ENCODE peak calls at places on chromosome 15, in seven cellular contexts. Z is BE2C, M is breast epithelium, Q is GM10248, V is AG20443, E is HCEC 1CT, L is GM12865. T is an unnamed sample.
A peak's percentile ranks its signal among the peaks of the same experiment; 100 is the strongest.

GRCh38 chr15:94135748-94136147 is 95.6 kb upstream of the MCTP2 start:
- DNase-seq in M (no peak), Q (no peak), V (no peak), L (peak; percentile 3), Z (no peak), E (no peak), T (peak; percentile 45)

GRCh38 chr15:40985541-40986330 is 32.5 kb downstream of the CHAC1 start:
- DNase-seq in Q (no peak), L (no peak), E (peak; percentile 74), M (no peak), V (peak; percentile 33), Z (no peak), T (no peak)

GRCh38 chr15:27254016-27254415 is 283.0 kb downstream of the GABRG3 start:
- DNase-seq in E (no peak), V (no peak), Z (peak; percentile 62), Q (no peak), M (no peak), L (no peak), T (no peak)

GRCh38 chr15:93762051-93762450 is 469.3 kb upstream of the MCTP2 start:
- DNase-seq in V (no peak), E (no peak), Z (no peak), L (no peak), Q (no peak), M (no peak), T (no peak)

GRCh38 chr15:93067649-93068085 is 21.3 kb downstream of the RGMA start:
- DNase-seq in Z (no peak), V (no peak), L (no peak), Q (no peak), M (no peak), E (no peak), T (no peak)

GRCh38 chr15:76332796-76333195 is 3.8 kb upstream of the ISL2 start:
- DNase-seq in Q (no peak), Z (no peak), V (no peak), E (no peak), L (no peak), M (no peak), T (no peak)

GRCh38 chr15:27490867-27491595 is 520.0 kb downstream of the GABRG3 start:
- DNase-seq in L (no peak), Z (no peak), E (no peak), M (no peak), Q (no peak), V (no peak), T (no peak)

GRCh38 chr15:51907136-51907862 is 64.3 kb downstream of the LEO1 start:
- DNase-seq in M (no peak), Q (no peak), L (no peak), V (peak; percentile 17), Z (no peak), E (peak; percentile 45), T (no peak)

GRCh38 chr15:67685008-67685599 is 140.2 kb upstream of the SKOR1 start:
- DNase-seq in E (peak; percentile 33), V (no peak), Q (no peak), M (no peak), Z (peak; percentile 8), L (peak; percentile 25), T (peak; percentile 56)

GRCh38 chr15:37125143-37125542 is 24.8 kb upstream of the MEIS2 start:
- DNase-seq in L (no peak), M (no peak), E (peak; percentile 61), Q (no peak), V (no peak), Z (peak; percentile 31), T (no peak)

GRCh38 chr15:39195988-39196486 is 384.8 kb upstream of the THBS1 start:
- DNase-seq in V (peak; percentile 84), E (peak; percentile 89), L (peak; percentile 37), M (no peak), Z (no peak), Q (peak; percentile 19), T (no peak)

GRCh38 chr15:25773248-25773647 is 89.9 kb downstream of the ATP10A start:
- DNase-seq in Z (no peak), L (no peak), V (no peak), Q (no peak), E (no peak), M (no peak), T (peak; percentile 5)

GRCh38 chr15:91849749-91850161 is 3.8 kb upstream of the SLCO3A1 start:
- DNase-seq in Q (no peak), Z (no peak), M (no peak), L (no peak), E (peak; percentile 62), V (peak; percentile 59), T (peak; percentile 76)

GRCh38 chr15:101153801-101154656 is 97.8 kb downstream of the CHSY1 start:
- DNase-seq in L (no peak), Q (no peak), Z (no peak), V (no peak), E (no peak), M (no peak), T (no peak)

GRCh38 chr15:75695206-75695605 is 17.4 kb downstream of the CSPG4 start:
- DNase-seq in V (no peak), Z (no peak), L (peak; percentile 64), M (no peak), Q (peak; percentile 67), E (no peak), T (peak; percentile 59)

GRCh38 chr15:70212288-70212962 is 114.7 kb upstream of the TLE3 start:
- DNase-seq in M (no peak), L (peak; percentile 47), V (no peak), Z (no peak), E (no peak), Q (no peak), T (no peak)

GRCh38 chr15:29774900-29775299 is 47.4 kb downstream of the TJP1 start:
- DNase-seq in Q (no peak), Z (no peak), M (no peak), V (no peak), E (peak; percentile 72), L (no peak), T (no peak)

GRCh38 chr15:39232512-39232911 is 348.4 kb upstream of the THBS1 start:
- DNase-seq in E (peak; percentile 90), M (no peak), Z (no peak), V (peak; percentile 91), L (no peak), Q (no peak), T (no peak)

GRCh38 chr15:88469321-88469720 is 1.8 kb downstream of the MRPS11 start:
- DNase-seq in L (no peak), V (no peak), M (no peak), Z (no peak), E (no peak), Q (no peak), T (no peak)

GRCh38 chr15:45648521-45649200 is 13.8 kb downstream of the SQOR start:
- DNase-seq in Q (no peak), L (no peak), M (no peak), V (peak; percentile 41), E (peak; percentile 86), Z (no peak), T (no peak)

GRCh38 chr15:80309769-80310384 is 57.9 kb upstream of the CTXND1 start:
- DNase-seq in M (no peak), E (peak; percentile 32), Q (no peak), L (no peak), Z (peak; percentile 37), V (peak; percentile 66), T (peak; percentile 31)

GRCh38 chr15:31325432-31325975 is 1.1 kb upstream of the KLF13 start:
- DNase-seq in Z (no peak), L (peak; percentile 75), E (peak; percentile 3), M (no peak), V (peak; percentile 63), Q (peak; percentile 52), T (peak; percentile 81)

GRCh38 chr15:95659646-95660045 is 670.9 kb upstream of the NR2F2 start:
- DNase-seq in L (no peak), Z (no peak), V (no peak), Q (no peak), E (no peak), M (no peak), T (no peak)

GRCh38 chr15:33169625-33170024 is 24.9 kb downstream of the FMN1 start:
- DNase-seq in M (no peak), E (peak; percentile 42), V (no peak), Q (no peak), Z (no peak), L (no peak), T (no peak)

GRCh38 chr15:49831206-49831965 is 210.5 kb downstream of the DTWD1 start:
- DNase-seq in M (no peak), Z (no peak), Q (no peak), V (peak; percentile 90), E (peak; percentile 91), L (no peak), T (no peak)

GRCh38 chr15:90106522-90107117 is 4.4 kb upstream of the IDH2 start:
- DNase-seq in Q (no peak), L (no peak), Z (peak; percentile 82), E (peak; percentile 35), V (peak; percentile 83), M (peak; percentile 75), T (peak; percentile 21)

GRCh38 chr15:74789741-74790079 is 7.8 kb downstream of the CSK start:
- DNase-seq in L (no peak), E (no peak), V (no peak), Z (no peak), M (no peak), Q (no peak), T (no peak)

GRCh38 chr15:39501366-39501765 is 79.5 kb upstream of the THBS1 start:
- DNase-seq in Z (no peak), V (no peak), E (no peak), Q (no peak), M (no peak), L (no peak), T (no peak)

GRCh38 chr15:70806992-70807712 is 43.8 kb upstream of the UACA start:
- DNase-seq in Z (no peak), V (peak; percentile 17), E (no peak), Q (no peak), L (no peak), M (no peak), T (peak; percentile 61)

GRCh38 chr15:33086500-33087141 is 107.9 kb downstream of the FMN1 start:
- DNase-seq in Q (peak; percentile 27), E (peak; percentile 84), V (peak; percentile 66), L (peak; percentile 51), M (no peak), Z (no peak), T (peak; percentile 57)

GRCh38 chr15:101615986-101616848 is 36.0 kb downstream of the TM2D3 start:
- DNase-seq in Z (peak; percentile 72), Q (no peak), V (peak; percentile 92), M (no peak), L (no peak), E (peak; percentile 20), T (no peak)

GRCh38 chr15:66573719-66574641 is 8.2 kb upstream of the LCTL start:
- DNase-seq in Z (no peak), L (no peak), Q (no peak), V (peak; percentile 88), E (no peak), M (no peak), T (no peak)

GRCh38 chr15:45372032-45372995 is 6.0 kb downstream of the GATM start:
- DNase-seq in Z (no peak), L (no peak), E (no peak), V (no peak), M (no peak), Q (no peak), T (peak; percentile 13)

GRCh38 chr15:40435331-40436089 is 5.2 kb upstream of the BAHD1 start:
- DNase-seq in M (no peak), Q (no peak), Z (no peak), V (no peak), L (no peak), E (no peak), T (no peak)